ENCODE peak calls at places on chromosome 18, in eight cellular contexts. K is psoas muscle; O is Calu3; Z is HuH-7.5; S is activated gamma-delta T cell treated with Interleukin-2 at 50 U/mL for 16 hours; V is stimulated activated CD8-positive, alpha-beta memory T cell treated with anti-CD3 and anti-CD28 coated beads, Interleukin-4, amount 100 ng/mL, for 48 hours; A is HS-27A; F is AG04449. P is an unnamed sample.

GRCh38 chr18:54357082-54357659 is 487 bp downstream of the STARD6 start:
- DNase-seq in F (no peak), K (no peak), O (no peak), S (no peak), Z (no peak), A (peak), V (no peak), P (no peak)

GRCh38 chr18:7122376-7122775 is 4.8 kb upstream of the LAMA1 start:
- DNase-seq in O (no peak), Z (no peak), A (no peak), V (no peak), K (no peak), F (no peak), S (no peak), P (no peak)

GRCh38 chr18:10457798-10458197 is 3.4 kb downstream of the APCDD1 start:
- DNase-seq in V (no peak), F (no peak), S (no peak), K (no peak), O (no peak), A (no peak), Z (no peak), P (no peak)

GRCh38 chr18:75209952-75210261 is 690 bp upstream of the TSHZ1 start:
- DNase-seq in F (no peak), V (peak), A (no peak), Z (peak), O (no peak), K (no peak), S (no peak), P (no peak)

GRCh38 chr18:48050176-48050575 is 119.7 kb upstream of the SMAD2 start:
- DNase-seq in A (no peak), S (no peak), O (peak), Z (no peak), F (no peak), K (no peak), V (no peak), P (no peak)

GRCh38 chr18:57846258-57846657 is 43.1 kb upstream of the ATP8B1 start:
- DNase-seq in F (no peak), Z (no peak), K (no peak), O (peak), A (peak), V (no peak), S (no peak), P (peak)

GRCh38 chr18:61551586-61551985 is 218.4 kb downstream of the CDH20 start:
- DNase-seq in F (peak), O (peak), Z (peak), S (no peak), K (no peak), V (no peak), A (peak), P (peak)

GRCh38 chr18:32772580-32773186 is at the start of gene KLHL14:
- DNase-seq in K (no peak), Z (no peak), A (no peak), O (no peak), F (no peak), S (no peak), V (no peak), P (no peak)

GRCh38 chr18:12253517-12254136 is 534 bp upstream of the CIDEA start:
- DNase-seq in A (no peak), O (no peak), F (no peak), S (no peak), Z (no peak), V (no peak), K (peak), P (no peak)

GRCh38 chr18:49137093-49137492 is 186.3 kb upstream of the SMAD7 start:
- DNase-seq in A (no peak), K (no peak), S (no peak), V (no peak), O (no peak), Z (no peak), F (no peak), P (no peak)

GRCh38 chr18:9091066-9091476 is 11.4 kb upstream of the NDUFV2 start:
- DNase-seq in A (no peak), Z (no peak), K (no peak), V (peak), S (no peak), O (no peak), F (no peak), P (no peak)

GRCh38 chr18:79857082-79857661 is 59.4 kb downstream of the KCNG2 start:
- DNase-seq in K (peak), A (no peak), O (no peak), Z (no peak), S (no peak), F (no peak), V (no peak), P (peak)

GRCh38 chr18:845152-845819 is 33.2 kb upstream of the YES1 start:
- DNase-seq in S (no peak), V (no peak), A (peak), F (no peak), Z (no peak), K (no peak), O (peak), P (peak)

GRCh38 chr18:9619545-9619944 is 5.2 kb upstream of the PPP4R1 start:
- DNase-seq in O (no peak), F (no peak), K (no peak), Z (no peak), V (no peak), S (no peak), A (no peak), P (no peak)

GRCh38 chr18:24992491-24992890 is 359.5 kb downstream of the ZNF521 start:
- DNase-seq in K (no peak), O (no peak), A (no peak), V (no peak), F (no peak), S (no peak), Z (no peak), P (no peak)

GRCh38 chr18:1246827-1247226 is 342.2 kb downstream of the ADCYAP1 start:
- DNase-seq in V (no peak), K (peak), O (no peak), A (no peak), Z (no peak), F (no peak), S (no peak), P (no peak)

GRCh38 chr18:52572036-52572750 is 232.2 kb downstream of the DCC start:
- DNase-seq in Z (no peak), K (no peak), F (no peak), A (no peak), V (no peak), S (no peak), O (no peak), P (no peak)

GRCh38 chr18:23257686-23258565 is 122.6 kb downstream of the CABLES1 start:
- DNase-seq in F (no peak), A (no peak), K (no peak), O (no peak), Z (no peak), S (no peak), V (no peak), P (peak)

GRCh38 chr18:48290162-48290926 is 118.8 kb downstream of the ZBTB7C start:
- DNase-seq in S (no peak), A (no peak), F (no peak), Z (no peak), O (no peak), V (no peak), K (no peak), P (no peak)

GRCh38 chr18:35770360-35770759 is 188.8 kb downstream of the GALNT1 start:
- DNase-seq in S (no peak), V (no peak), O (no peak), F (no peak), A (no peak), Z (no peak), K (no peak), P (no peak)

GRCh38 chr18:58788971-58789797 is 75.5 kb upstream of the ZNF532 start:
- DNase-seq in V (no peak), Z (no peak), O (peak), F (no peak), K (peak), S (no peak), A (no peak), P (peak)

GRCh38 chr18:33901894-33902512 is 322.7 kb downstream of the NOL4 start:
- DNase-seq in F (no peak), S (no peak), K (no peak), V (no peak), Z (no peak), A (no peak), O (no peak), P (no peak)

GRCh38 chr18:28041366-28041765 is 135.6 kb downstream of the CDH2 start:
- DNase-seq in S (no peak), A (no peak), V (no peak), Z (no peak), O (no peak), F (no peak), K (no peak), P (peak)

GRCh38 chr18:73791081-73791480 is 356.6 kb downstream of the FBXO15 start:
- DNase-seq in F (no peak), K (no peak), V (no peak), O (no peak), S (no peak), Z (no peak), A (no peak), P (peak)

GRCh38 chr18:66582151-66582550 is 21.7 kb downstream of the CDH19 start:
- DNase-seq in O (no peak), F (no peak), A (no peak), K (no peak), Z (no peak), S (no peak), V (no peak), P (no peak)

GRCh38 chr18:52615943-52616342 is 275.9 kb downstream of the DCC start:
- DNase-seq in Z (no peak), A (no peak), F (no peak), K (no peak), O (no peak), V (no peak), S (no peak), P (no peak)

GRCh38 chr18:26993568-26993967 is 128.1 kb upstream of the AQP4 start:
- DNase-seq in A (no peak), K (no peak), F (no peak), O (no peak), S (no peak), Z (no peak), V (no peak), P (no peak)

GRCh38 chr18:48952287-48953095 is 1.7 kb upstream of the SMAD7 start:
- DNase-seq in K (peak), V (peak), S (peak), F (no peak), O (peak), Z (peak), A (no peak), P (no peak)

GRCh38 chr18:62328775-62329525 is 3.8 kb downstream of the TNFRSF11A start:
- DNase-seq in F (no peak), O (no peak), S (no peak), V (no peak), A (no peak), K (no peak), Z (no peak), P (no peak)

GRCh38 chr18:28063181-28063790 is 113.6 kb downstream of the CDH2 start:
- DNase-seq in S (no peak), V (no peak), O (no peak), F (peak), A (no peak), Z (no peak), K (no peak), P (peak)

GRCh38 chr18:53115876-53116585 is 776.0 kb downstream of the DCC start:
- DNase-seq in O (no peak), A (no peak), V (no peak), K (no peak), F (no peak), Z (no peak), S (no peak), P (no peak)

GRCh38 chr18:74611791-74612190 is 14.1 kb downstream of the ZNF407 start:
- DNase-seq in K (no peak), A (no peak), S (no peak), V (no peak), O (no peak), Z (no peak), F (no peak), P (no peak)

P was measured in stromal cell of bone marrow.